ENCODE peak calls at places on chromosomes 13 and 19, in nine cellular contexts. D, L, P, N, V, K, F, H and B are unnamed samples.

GRCh38 chr13:86446311-86446710 is 647.1 kb upstream of the SLITRK6 start:
- ATAC-seq in D (no peak), L (no peak), P (no peak), N (no peak), V (no peak), K (no peak), F (no peak), H (no peak), B (no peak)

GRCh38 chr13:31896427-31896826 is 135.1 kb upstream of the FRY start:
- ATAC-seq in D (peak), L (no peak), P (no peak), N (no peak), V (no peak), K (no peak), F (no peak), H (peak), B (peak)

GRCh38 chr13:34512811-34513210 is 429.3 kb upstream of the NBEA start:
- ATAC-seq in D (no peak), L (no peak), P (no peak), N (no peak), V (no peak), K (no peak), F (no peak), H (no peak), B (no peak)

GRCh38 chr19:4233282-4233853 is 4.0 kb downstream of the EBI3 start:
- ATAC-seq in D (no peak), L (no peak), P (peak), N (peak), V (peak), K (peak), F (peak), H (no peak), B (no peak)

GRCh38 chr13:99970761-99971575 is 599 bp downstream of the ZIC5 start:
- ATAC-seq in D (no peak), L (peak), P (no peak), N (peak), V (peak), K (peak), F (no peak), H (no peak), B (no peak)

GRCh38 chr19:4068058-4068966 is 1.6 kb upstream of the ZBTB7A start:
- ATAC-seq in D (no peak), L (no peak), P (no peak), N (no peak), V (no peak), K (no peak), F (no peak), H (no peak), B (no peak)

GRCh38 chr19:33214621-33215020 is 11.0 kb downstream of the SLC7A10 start:
- ATAC-seq in D (no peak), L (no peak), P (peak), N (no peak), V (peak), K (no peak), F (peak), H (no peak), B (no peak)

GRCh38 chr19:38678891-38679494 is 31.5 kb downstream of the ACTN4 start:
- ATAC-seq in D (no peak), L (no peak), P (no peak), N (no peak), V (no peak), K (no peak), F (no peak), H (no peak), B (no peak)

GRCh38 chr19:31140717-31141116 is 208.5 kb downstream of the TSHZ3 start:
- ATAC-seq in D (no peak), L (no peak), P (peak), N (no peak), V (no peak), K (no peak), F (no peak), H (no peak), B (no peak)

GRCh38 chr13:71115301-71115700 is 751.7 kb downstream of the DACH1 start:
- ATAC-seq in D (no peak), L (no peak), P (no peak), N (no peak), V (no peak), K (no peak), F (no peak), H (no peak), B (no peak)

GRCh38 chr19:16588089-16588823 is 16.0 kb upstream of the SLC35E1 start:
- ATAC-seq in D (peak), L (peak), P (no peak), N (peak), V (peak), K (peak), F (peak), H (peak), B (peak)

GRCh38 chr19:33294058-33294798 is 8.1 kb downstream of the CEBPA start:
- ATAC-seq in D (no peak), L (no peak), P (no peak), N (no peak), V (no peak), K (no peak), F (no peak), H (no peak), B (no peak)

GRCh38 chr19:44401108-44401786 is at the start of gene ZNF285:
- ATAC-seq in D (peak), L (peak), P (peak), N (peak), V (peak), K (peak), F (peak), H (peak), B (peak)

GRCh38 chr13:38017320-38017719 is 147.7 kb upstream of the TRPC4 start:
- ATAC-seq in D (no peak), L (no peak), P (no peak), N (no peak), V (no peak), K (no peak), F (no peak), H (no peak), B (no peak)

GRCh38 chr19:44924243-44924725 is 9.9 kb downstream of the APOC1 start:
- ATAC-seq in D (no peak), L (no peak), P (no peak), N (no peak), V (no peak), K (no peak), F (no peak), H (no peak), B (no peak)

GRCh38 chr19:16660763-16661479 is at the start of gene TMEM38A:
- ATAC-seq in D (peak), L (peak), P (peak), N (peak), V (peak), K (peak), F (peak), H (peak), B (peak)

GRCh38 chr13:94248454-94249233 is 230.8 kb downstream of the DCT start:
- ATAC-seq in D (no peak), L (no peak), P (no peak), N (no peak), V (peak), K (peak), F (no peak), H (no peak), B (no peak)

GRCh38 chr13:109707044-109707794 is 79.2 kb downstream of the IRS2 start:
- ATAC-seq in D (no peak), L (no peak), P (no peak), N (no peak), V (peak), K (peak), F (no peak), H (no peak), B (no peak)

GRCh38 chr19:29645911-29646310 is 19.4 kb upstream of the PLEKHF1 start:
- ATAC-seq in D (peak), L (peak), P (peak), N (peak), V (no peak), K (no peak), F (peak), H (peak), B (no peak)

GRCh38 chr19:55115446-55116065 is 1.9 kb downstream of the PPP1R12C start:
- ATAC-seq in D (no peak), L (no peak), P (no peak), N (no peak), V (no peak), K (no peak), F (no peak), H (no peak), B (no peak)